ENCODE peak calls at places on chromosome 14, in eight cellular contexts. One of them, this sample, is unnamed.

GRCh38 chr14:105059035-105059916 is 6.0 kb downstream of the GPR132 start:
- ATAC-seq in activated naive CD8-positive, alpha-beta T cell treated with anti-CD3 and anti-CD28 coated beads, Interleukin-2, amount 50 U/mL, for 24 hours: peak
- ATAC-seq in T-helper 17 cell: peak
- ATAC-seq in aorta: no peak
- ATAC-seq in GM23338: peak
- ATAC-seq in Right ventricle myocardium superior: no peak
- ATAC-seq in activated CD4-positive, CD25-positive, alpha-beta regulatory T cell treated with anti-CD3 and anti-CD28 coated beads, Interleukin-2, amount 50 U/mL, for 24 hours: peak
- ATAC-seq in right cardiac atrium: peak
- ATAC-seq in this sample: no peak

GRCh38 chr14:105602243-105602750 is 75.9 kb downstream of the TMEM121 start:
- ATAC-seq in activated naive CD8-positive, alpha-beta T cell treated with anti-CD3 and anti-CD28 coated beads, Interleukin-2, amount 50 U/mL, for 24 hours: no peak
- ATAC-seq in T-helper 17 cell: no peak
- ATAC-seq in aorta: no peak
- ATAC-seq in GM23338: no peak
- ATAC-seq in Right ventricle myocardium superior: no peak
- ATAC-seq in activated CD4-positive, CD25-positive, alpha-beta regulatory T cell treated with anti-CD3 and anti-CD28 coated beads, Interleukin-2, amount 50 U/mL, for 24 hours: no peak
- ATAC-seq in right cardiac atrium: no peak
- ATAC-seq in this sample: no peak

GRCh38 chr14:35576260-35576659 is 42.3 kb downstream of the INSM2 start:
- ATAC-seq in activated naive CD8-positive, alpha-beta T cell treated with anti-CD3 and anti-CD28 coated beads, Interleukin-2, amount 50 U/mL, for 24 hours: no peak
- ATAC-seq in T-helper 17 cell: no peak
- ATAC-seq in aorta: no peak
- ATAC-seq in GM23338: no peak
- ATAC-seq in Right ventricle myocardium superior: no peak
- ATAC-seq in activated CD4-positive, CD25-positive, alpha-beta regulatory T cell treated with anti-CD3 and anti-CD28 coated beads, Interleukin-2, amount 50 U/mL, for 24 hours: no peak
- ATAC-seq in right cardiac atrium: no peak
- ATAC-seq in this sample: no peak

GRCh38 chr14:50022661-50023060 is 93.7 kb downstream of the VCPKMT start:
- ATAC-seq in activated naive CD8-positive, alpha-beta T cell treated with anti-CD3 and anti-CD28 coated beads, Interleukin-2, amount 50 U/mL, for 24 hours: peak
- ATAC-seq in T-helper 17 cell: no peak
- ATAC-seq in aorta: no peak
- ATAC-seq in GM23338: no peak
- ATAC-seq in Right ventricle myocardium superior: no peak
- ATAC-seq in activated CD4-positive, CD25-positive, alpha-beta regulatory T cell treated with anti-CD3 and anti-CD28 coated beads, Interleukin-2, amount 50 U/mL, for 24 hours: peak
- ATAC-seq in right cardiac atrium: no peak
- ATAC-seq in this sample: no peak

GRCh38 chr14:95197498-95198010 is 40.2 kb upstream of the DICER1 start:
- ATAC-seq in activated naive CD8-positive, alpha-beta T cell treated with anti-CD3 and anti-CD28 coated beads, Interleukin-2, amount 50 U/mL, for 24 hours: no peak
- ATAC-seq in T-helper 17 cell: no peak
- ATAC-seq in aorta: no peak
- ATAC-seq in GM23338: peak
- ATAC-seq in Right ventricle myocardium superior: no peak
- ATAC-seq in activated CD4-positive, CD25-positive, alpha-beta regulatory T cell treated with anti-CD3 and anti-CD28 coated beads, Interleukin-2, amount 50 U/mL, for 24 hours: no peak
- ATAC-seq in right cardiac atrium: no peak
- ATAC-seq in this sample: no peak

GRCh38 chr14:64654072-64654899 is 49.9 kb upstream of the PLEKHG3 start:
- ATAC-seq in activated naive CD8-positive, alpha-beta T cell treated with anti-CD3 and anti-CD28 coated beads, Interleukin-2, amount 50 U/mL, for 24 hours: peak
- ATAC-seq in T-helper 17 cell: peak
- ATAC-seq in aorta: peak
- ATAC-seq in GM23338: no peak
- ATAC-seq in Right ventricle myocardium superior: peak
- ATAC-seq in activated CD4-positive, CD25-positive, alpha-beta regulatory T cell treated with anti-CD3 and anti-CD28 coated beads, Interleukin-2, amount 50 U/mL, for 24 hours: peak
- ATAC-seq in right cardiac atrium: peak
- ATAC-seq in this sample: peak

GRCh38 chr14:42884100-42884499 is 1277.4 kb downstream of the LRFN5 start:
- ATAC-seq in activated naive CD8-positive, alpha-beta T cell treated with anti-CD3 and anti-CD28 coated beads, Interleukin-2, amount 50 U/mL, for 24 hours: no peak
- ATAC-seq in T-helper 17 cell: no peak
- ATAC-seq in aorta: no peak
- ATAC-seq in GM23338: no peak
- ATAC-seq in Right ventricle myocardium superior: no peak
- ATAC-seq in activated CD4-positive, CD25-positive, alpha-beta regulatory T cell treated with anti-CD3 and anti-CD28 coated beads, Interleukin-2, amount 50 U/mL, for 24 hours: no peak
- ATAC-seq in right cardiac atrium: no peak
- ATAC-seq in this sample: no peak

GRCh38 chr14:67940894-67941455 is 121.4 kb downstream of the RAD51B start:
- ATAC-seq in activated naive CD8-positive, alpha-beta T cell treated with anti-CD3 and anti-CD28 coated beads, Interleukin-2, amount 50 U/mL, for 24 hours: no peak
- ATAC-seq in T-helper 17 cell: no peak
- ATAC-seq in aorta: peak
- ATAC-seq in GM23338: peak
- ATAC-seq in Right ventricle myocardium superior: peak
- ATAC-seq in activated CD4-positive, CD25-positive, alpha-beta regulatory T cell treated with anti-CD3 and anti-CD28 coated beads, Interleukin-2, amount 50 U/mL, for 24 hours: no peak
- ATAC-seq in right cardiac atrium: peak
- ATAC-seq in this sample: peak

GRCh38 chr14:80269338-80269935 is 58.1 kb upstream of the DIO2 start:
- ATAC-seq in activated naive CD8-positive, alpha-beta T cell treated with anti-CD3 and anti-CD28 coated beads, Interleukin-2, amount 50 U/mL, for 24 hours: no peak
- ATAC-seq in T-helper 17 cell: no peak
- ATAC-seq in aorta: no peak
- ATAC-seq in GM23338: no peak
- ATAC-seq in Right ventricle myocardium superior: no peak
- ATAC-seq in activated CD4-positive, CD25-positive, alpha-beta regulatory T cell treated with anti-CD3 and anti-CD28 coated beads, Interleukin-2, amount 50 U/mL, for 24 hours: no peak
- ATAC-seq in right cardiac atrium: no peak
- ATAC-seq in this sample: peak

GRCh38 chr14:105375635-105376057 is 22.7 kb upstream of the TEX22 start:
- ATAC-seq in activated naive CD8-positive, alpha-beta T cell treated with anti-CD3 and anti-CD28 coated beads, Interleukin-2, amount 50 U/mL, for 24 hours: peak
- ATAC-seq in T-helper 17 cell: peak
- ATAC-seq in aorta: no peak
- ATAC-seq in GM23338: no peak
- ATAC-seq in Right ventricle myocardium superior: no peak
- ATAC-seq in activated CD4-positive, CD25-positive, alpha-beta regulatory T cell treated with anti-CD3 and anti-CD28 coated beads, Interleukin-2, amount 50 U/mL, for 24 hours: peak
- ATAC-seq in right cardiac atrium: no peak
- ATAC-seq in this sample: no peak

GRCh38 chr14:50954811-50955372 is 10.6 kb upstream of the PYGL start:
- ATAC-seq in activated naive CD8-positive, alpha-beta T cell treated with anti-CD3 and anti-CD28 coated beads, Interleukin-2, amount 50 U/mL, for 24 hours: peak
- ATAC-seq in T-helper 17 cell: no peak
- ATAC-seq in aorta: peak
- ATAC-seq in GM23338: peak
- ATAC-seq in Right ventricle myocardium superior: peak
- ATAC-seq in activated CD4-positive, CD25-positive, alpha-beta regulatory T cell treated with anti-CD3 and anti-CD28 coated beads, Interleukin-2, amount 50 U/mL, for 24 hours: no peak
- ATAC-seq in right cardiac atrium: peak
- ATAC-seq in this sample: peak

GRCh38 chr14:34211732-34212131 is 250.3 kb downstream of the SPTSSA start:
- ATAC-seq in activated naive CD8-positive, alpha-beta T cell treated with anti-CD3 and anti-CD28 coated beads, Interleukin-2, amount 50 U/mL, for 24 hours: peak
- ATAC-seq in T-helper 17 cell: peak
- ATAC-seq in aorta: no peak
- ATAC-seq in GM23338: no peak
- ATAC-seq in Right ventricle myocardium superior: no peak
- ATAC-seq in activated CD4-positive, CD25-positive, alpha-beta regulatory T cell treated with anti-CD3 and anti-CD28 coated beads, Interleukin-2, amount 50 U/mL, for 24 hours: peak
- ATAC-seq in right cardiac atrium: no peak
- ATAC-seq in this sample: no peak

GRCh38 chr14:68820999-68821683 is 28.3 kb upstream of the ZFP36L1 start:
- ATAC-seq in activated naive CD8-positive, alpha-beta T cell treated with anti-CD3 and anti-CD28 coated beads, Interleukin-2, amount 50 U/mL, for 24 hours: no peak
- ATAC-seq in T-helper 17 cell: peak
- ATAC-seq in aorta: no peak
- ATAC-seq in GM23338: no peak
- ATAC-seq in Right ventricle myocardium superior: no peak
- ATAC-seq in activated CD4-positive, CD25-positive, alpha-beta regulatory T cell treated with anti-CD3 and anti-CD28 coated beads, Interleukin-2, amount 50 U/mL, for 24 hours: no peak
- ATAC-seq in right cardiac atrium: no peak
- ATAC-seq in this sample: no peak

GRCh38 chr14:53528114-53528513 is 375.0 kb upstream of the DDHD1 start:
- ATAC-seq in activated naive CD8-positive, alpha-beta T cell treated with anti-CD3 and anti-CD28 coated beads, Interleukin-2, amount 50 U/mL, for 24 hours: no peak
- ATAC-seq in T-helper 17 cell: no peak
- ATAC-seq in aorta: no peak
- ATAC-seq in GM23338: no peak
- ATAC-seq in Right ventricle myocardium superior: no peak
- ATAC-seq in activated CD4-positive, CD25-positive, alpha-beta regulatory T cell treated with anti-CD3 and anti-CD28 coated beads, Interleukin-2, amount 50 U/mL, for 24 hours: no peak
- ATAC-seq in right cardiac atrium: no peak
- ATAC-seq in this sample: no peak

GRCh38 chr14:67111031-67111430 is 78.2 kb upstream of the GARIN2 start:
- ATAC-seq in activated naive CD8-positive, alpha-beta T cell treated with anti-CD3 and anti-CD28 coated beads, Interleukin-2, amount 50 U/mL, for 24 hours: no peak
- ATAC-seq in T-helper 17 cell: no peak
- ATAC-seq in aorta: no peak
- ATAC-seq in GM23338: no peak
- ATAC-seq in Right ventricle myocardium superior: no peak
- ATAC-seq in activated CD4-positive, CD25-positive, alpha-beta regulatory T cell treated with anti-CD3 and anti-CD28 coated beads, Interleukin-2, amount 50 U/mL, for 24 hours: no peak
- ATAC-seq in right cardiac atrium: no peak
- ATAC-seq in this sample: no peak

GRCh38 chr14:24274101-24274543 is 2.7 kb upstream of the RABGGTA start:
- ATAC-seq in activated naive CD8-positive, alpha-beta T cell treated with anti-CD3 and anti-CD28 coated beads, Interleukin-2, amount 50 U/mL, for 24 hours: peak
- ATAC-seq in T-helper 17 cell: peak
- ATAC-seq in aorta: no peak
- ATAC-seq in GM23338: no peak
- ATAC-seq in Right ventricle myocardium superior: no peak
- ATAC-seq in activated CD4-positive, CD25-positive, alpha-beta regulatory T cell treated with anti-CD3 and anti-CD28 coated beads, Interleukin-2, amount 50 U/mL, for 24 hours: peak
- ATAC-seq in right cardiac atrium: no peak
- ATAC-seq in this sample: no peak

GRCh38 chr14:23294346-23294733 is 8.3 kb downstream of the PPP1R3E start:
- ATAC-seq in activated naive CD8-positive, alpha-beta T cell treated with anti-CD3 and anti-CD28 coated beads, Interleukin-2, amount 50 U/mL, for 24 hours: no peak
- ATAC-seq in T-helper 17 cell: no peak
- ATAC-seq in aorta: no peak
- ATAC-seq in GM23338: peak
- ATAC-seq in Right ventricle myocardium superior: no peak
- ATAC-seq in activated CD4-positive, CD25-positive, alpha-beta regulatory T cell treated with anti-CD3 and anti-CD28 coated beads, Interleukin-2, amount 50 U/mL, for 24 hours: no peak
- ATAC-seq in right cardiac atrium: peak
- ATAC-seq in this sample: no peak

GRCh38 chr14:71400821-71401447 is 493.7 kb downstream of the PCNX1 start:
- ATAC-seq in activated naive CD8-positive, alpha-beta T cell treated with anti-CD3 and anti-CD28 coated beads, Interleukin-2, amount 50 U/mL, for 24 hours: no peak
- ATAC-seq in T-helper 17 cell: peak
- ATAC-seq in aorta: no peak
- ATAC-seq in GM23338: no peak
- ATAC-seq in Right ventricle myocardium superior: no peak
- ATAC-seq in activated CD4-positive, CD25-positive, alpha-beta regulatory T cell treated with anti-CD3 and anti-CD28 coated beads, Interleukin-2, amount 50 U/mL, for 24 hours: no peak
- ATAC-seq in right cardiac atrium: no peak
- ATAC-seq in this sample: peak

GRCh38 chr14:61752626-61753025 is 9.6 kb upstream of the SNAPC1 start:
- ATAC-seq in activated naive CD8-positive, alpha-beta T cell treated with anti-CD3 and anti-CD28 coated beads, Interleukin-2, amount 50 U/mL, for 24 hours: no peak
- ATAC-seq in T-helper 17 cell: no peak
- ATAC-seq in aorta: no peak
- ATAC-seq in GM23338: no peak
- ATAC-seq in Right ventricle myocardium superior: no peak
- ATAC-seq in activated CD4-positive, CD25-positive, alpha-beta regulatory T cell treated with anti-CD3 and anti-CD28 coated beads, Interleukin-2, amount 50 U/mL, for 24 hours: no peak
- ATAC-seq in right cardiac atrium: no peak
- ATAC-seq in this sample: no peak

This sample was measured in SK-N-SH treated with all-trans-retinoic acid at 6 μM for 48 hours.